ENCODE peak calls at places on chromosome 5, in nine cellular contexts. One of them, this sample, is unnamed.

GRCh38 chr5:42591026-42591425 is 165.6 kb upstream of the CCDC152 start:
- DNase-seq in breast epithelium: no peak
- DNase-seq in cardiac muscle cell: peak
- DNase-seq in fibroblast of the aortic adventitia: peak
- DNase-seq in hippocampal formation: no peak
- DNase-seq in NCI-H226: no peak
- DNase-seq in Right ventricle myocardium superior: peak
- DNase-seq in RPMI7951: no peak
- DNase-seq in EL: no peak
- DNase-seq in this sample: peak

GRCh38 chr5:111914957-111915356 is 158.0 kb upstream of the NREP start:
- DNase-seq in breast epithelium: no peak
- DNase-seq in RPMI7951: peak
- DNase-seq in EL: no peak
- DNase-seq in hippocampal formation: no peak
- DNase-seq in cardiac muscle cell: no peak
- DNase-seq in Right ventricle myocardium superior: no peak
- DNase-seq in NCI-H226: peak
- DNase-seq in fibroblast of the aortic adventitia: no peak
- DNase-seq in this sample: no peak

GRCh38 chr5:139383275-139383992 is at the start of gene SLC23A1:
- DNase-seq in hippocampal formation: no peak
- DNase-seq in cardiac muscle cell: no peak
- DNase-seq in fibroblast of the aortic adventitia: no peak
- DNase-seq in breast epithelium: no peak
- DNase-seq in NCI-H226: no peak
- DNase-seq in Right ventricle myocardium superior: no peak
- DNase-seq in EL: no peak
- DNase-seq in RPMI7951: no peak
- DNase-seq in this sample: no peak

GRCh38 chr5:134938020-134938419 is 29.7 kb upstream of the CATSPER3 start:
- DNase-seq in NCI-H226: no peak
- DNase-seq in RPMI7951: no peak
- DNase-seq in cardiac muscle cell: no peak
- DNase-seq in hippocampal formation: no peak
- DNase-seq in fibroblast of the aortic adventitia: peak
- DNase-seq in Right ventricle myocardium superior: no peak
- DNase-seq in breast epithelium: no peak
- DNase-seq in EL: no peak
- DNase-seq in this sample: no peak

GRCh38 chr5:179166886-179167841 is 107.0 kb downstream of the ZNF354C start:
- DNase-seq in Right ventricle myocardium superior: peak
- DNase-seq in RPMI7951: peak
- DNase-seq in EL: peak
- DNase-seq in NCI-H226: peak
- DNase-seq in fibroblast of the aortic adventitia: peak
- DNase-seq in cardiac muscle cell: peak
- DNase-seq in hippocampal formation: peak
- DNase-seq in breast epithelium: no peak
- DNase-seq in this sample: peak

GRCh38 chr5:180119886-180120220 is 48.3 kb upstream of the RNF130 start:
- DNase-seq in RPMI7951: no peak
- DNase-seq in cardiac muscle cell: no peak
- DNase-seq in fibroblast of the aortic adventitia: no peak
- DNase-seq in hippocampal formation: no peak
- DNase-seq in NCI-H226: no peak
- DNase-seq in breast epithelium: no peak
- DNase-seq in EL: no peak
- DNase-seq in Right ventricle myocardium superior: peak
- DNase-seq in this sample: no peak

GRCh38 chr5:132251220-132251725 is 6.2 kb upstream of the PDLIM4 start:
- DNase-seq in EL: peak
- DNase-seq in cardiac muscle cell: no peak
- DNase-seq in NCI-H226: peak
- DNase-seq in hippocampal formation: peak
- DNase-seq in breast epithelium: no peak
- DNase-seq in RPMI7951: peak
- DNase-seq in Right ventricle myocardium superior: no peak
- DNase-seq in fibroblast of the aortic adventitia: peak
- DNase-seq in this sample: peak

GRCh38 chr5:141338538-141339306 is at the start of gene PCDHGA2:
- DNase-seq in RPMI7951: peak
- DNase-seq in cardiac muscle cell: no peak
- DNase-seq in hippocampal formation: no peak
- DNase-seq in fibroblast of the aortic adventitia: peak
- DNase-seq in NCI-H226: peak
- DNase-seq in EL: peak
- DNase-seq in breast epithelium: no peak
- DNase-seq in Right ventricle myocardium superior: no peak
- DNase-seq in this sample: peak

GRCh38 chr5:10432059-10433008 is 9.3 kb upstream of the ROPN1L start:
- DNase-seq in hippocampal formation: no peak
- DNase-seq in EL: no peak
- DNase-seq in RPMI7951: no peak
- DNase-seq in Right ventricle myocardium superior: no peak
- DNase-seq in breast epithelium: no peak
- DNase-seq in fibroblast of the aortic adventitia: no peak
- DNase-seq in cardiac muscle cell: no peak
- DNase-seq in NCI-H226: no peak
- DNase-seq in this sample: no peak

GRCh38 chr5:54294097-54294667 is 16.2 kb downstream of the ARL15 start:
- DNase-seq in fibroblast of the aortic adventitia: no peak
- DNase-seq in cardiac muscle cell: no peak
- DNase-seq in Right ventricle myocardium superior: no peak
- DNase-seq in breast epithelium: no peak
- DNase-seq in NCI-H226: no peak
- DNase-seq in RPMI7951: no peak
- DNase-seq in hippocampal formation: no peak
- DNase-seq in EL: no peak
- DNase-seq in this sample: no peak

GRCh38 chr5:107526263-107526937 is 144.3 kb downstream of the EFNA5 start:
- DNase-seq in fibroblast of the aortic adventitia: no peak
- DNase-seq in EL: peak
- DNase-seq in hippocampal formation: no peak
- DNase-seq in breast epithelium: no peak
- DNase-seq in cardiac muscle cell: no peak
- DNase-seq in Right ventricle myocardium superior: no peak
- DNase-seq in NCI-H226: no peak
- DNase-seq in RPMI7951: no peak
- DNase-seq in this sample: peak

GRCh38 chr5:43412151-43412550 is at the start of gene CCL28:
- DNase-seq in cardiac muscle cell: no peak
- DNase-seq in NCI-H226: no peak
- DNase-seq in hippocampal formation: no peak
- DNase-seq in fibroblast of the aortic adventitia: no peak
- DNase-seq in breast epithelium: no peak
- DNase-seq in EL: no peak
- DNase-seq in RPMI7951: no peak
- DNase-seq in Right ventricle myocardium superior: no peak
- DNase-seq in this sample: no peak

GRCh38 chr5:39716532-39716971 is 291.8 kb upstream of the DAB2 start:
- DNase-seq in Right ventricle myocardium superior: no peak
- DNase-seq in RPMI7951: peak
- DNase-seq in NCI-H226: peak
- DNase-seq in breast epithelium: peak
- DNase-seq in EL: peak
- DNase-seq in cardiac muscle cell: peak
- DNase-seq in hippocampal formation: no peak
- DNase-seq in fibroblast of the aortic adventitia: peak
- DNase-seq in this sample: peak

GRCh38 chr5:18216729-18217128 is 582.5 kb downstream of the TAF11L14 start:
- DNase-seq in breast epithelium: no peak
- DNase-seq in EL: no peak
- DNase-seq in Right ventricle myocardium superior: no peak
- DNase-seq in RPMI7951: no peak
- DNase-seq in NCI-H226: no peak
- DNase-seq in fibroblast of the aortic adventitia: no peak
- DNase-seq in hippocampal formation: no peak
- DNase-seq in cardiac muscle cell: no peak
- DNase-seq in this sample: no peak

GRCh38 chr5:43560128-43560527 is 3.3 kb upstream of the PAIP1 start:
- DNase-seq in Right ventricle myocardium superior: no peak
- DNase-seq in EL: peak
- DNase-seq in RPMI7951: peak
- DNase-seq in breast epithelium: no peak
- DNase-seq in fibroblast of the aortic adventitia: peak
- DNase-seq in NCI-H226: peak
- DNase-seq in cardiac muscle cell: no peak
- DNase-seq in hippocampal formation: no peak
- DNase-seq in this sample: peak

GRCh38 chr5:180297587-180298282 is 5.9 kb upstream of the MAPK9 start:
- DNase-seq in RPMI7951: peak
- DNase-seq in NCI-H226: no peak
- DNase-seq in breast epithelium: no peak
- DNase-seq in Right ventricle myocardium superior: no peak
- DNase-seq in cardiac muscle cell: no peak
- DNase-seq in fibroblast of the aortic adventitia: no peak
- DNase-seq in hippocampal formation: no peak
- DNase-seq in EL: no peak
- DNase-seq in this sample: peak

GRCh38 chr5:145768863-145769262 is 66.3 kb downstream of the PRELID2 start:
- DNase-seq in EL: no peak
- DNase-seq in fibroblast of the aortic adventitia: no peak
- DNase-seq in NCI-H226: no peak
- DNase-seq in hippocampal formation: no peak
- DNase-seq in RPMI7951: no peak
- DNase-seq in cardiac muscle cell: no peak
- DNase-seq in Right ventricle myocardium superior: no peak
- DNase-seq in breast epithelium: no peak
- DNase-seq in this sample: no peak